ENCODE peak calls at places on chromosomes 13 and 19, in six cellular contexts. T is mesenchymal stem cell, B is IMR-90, Y is neuronal stem cell, I is H1, O is H9. M is an unnamed sample.

GRCh38 chr19:47625650-47626049 is 16.7 kb downstream of the BICRA start:
- DNase-seq in T (no peak), B (no peak), Y (no peak), I (no peak), O (no peak), M (no peak)

GRCh38 chr19:6233827-6234511 is 45.8 kb downstream of the MLLT1 start:
- DNase-seq in T (no peak), B (no peak), Y (no peak), I (no peak), O (no peak), M (no peak)

GRCh38 chr13:32426191-32426980 is 1.5 kb downstream of the N4BP2L1 start:
- DNase-seq in T (peak), B (no peak), Y (no peak), I (no peak), O (no peak), M (no peak)

GRCh38 chr13:39603424-39603947 is 493 bp upstream of the LHFPL6 start:
- DNase-seq in T (peak), B (peak), Y (no peak), I (peak), O (peak), M (peak)

GRCh38 chr13:48159436-48160225 is 64.7 kb upstream of the MED4 start:
- DNase-seq in T (peak), B (no peak), Y (no peak), I (no peak), O (no peak), M (no peak)

GRCh38 chr19:2837430-2837829 is 3.8 kb upstream of the ZNF555 start:
- DNase-seq in T (no peak), B (no peak), Y (no peak), I (no peak), O (no peak), M (no peak)

GRCh38 chr19:14611051-14611450 is 28.2 kb downstream of the CLEC17A start:
- DNase-seq in T (no peak), B (no peak), Y (no peak), I (no peak), O (no peak), M (no peak)

GRCh38 chr19:50676625-50677197 is 27.5 kb downstream of the C19orf81 start:
- DNase-seq in T (no peak), B (no peak), Y (no peak), I (no peak), O (no peak), M (no peak)

GRCh38 chr13:29594710-29595379 is 643 bp downstream of the SLC7A1 start:
- DNase-seq in T (peak), B (peak), Y (peak), I (no peak), O (no peak), M (peak)

GRCh38 chr19:24101459-24102122 is 14.6 kb downstream of the ZNF254 start:
- DNase-seq in T (no peak), B (no peak), Y (no peak), I (no peak), O (no peak), M (peak)

GRCh38 chr19:12790628-12791344 is 500 bp upstream of the JUNB start:
- DNase-seq in T (peak), B (no peak), Y (no peak), I (no peak), O (no peak), M (peak)

GRCh38 chr13:94479559-94480095 is at the start of gene DCT:
- DNase-seq in T (no peak), B (no peak), Y (peak), I (no peak), O (no peak), M (no peak)

GRCh38 chr19:45098521-45099464 is 5.8 kb downstream of the PPP1R37 start:
- DNase-seq in T (no peak), B (peak), Y (no peak), I (no peak), O (no peak), M (no peak)

DNA sequence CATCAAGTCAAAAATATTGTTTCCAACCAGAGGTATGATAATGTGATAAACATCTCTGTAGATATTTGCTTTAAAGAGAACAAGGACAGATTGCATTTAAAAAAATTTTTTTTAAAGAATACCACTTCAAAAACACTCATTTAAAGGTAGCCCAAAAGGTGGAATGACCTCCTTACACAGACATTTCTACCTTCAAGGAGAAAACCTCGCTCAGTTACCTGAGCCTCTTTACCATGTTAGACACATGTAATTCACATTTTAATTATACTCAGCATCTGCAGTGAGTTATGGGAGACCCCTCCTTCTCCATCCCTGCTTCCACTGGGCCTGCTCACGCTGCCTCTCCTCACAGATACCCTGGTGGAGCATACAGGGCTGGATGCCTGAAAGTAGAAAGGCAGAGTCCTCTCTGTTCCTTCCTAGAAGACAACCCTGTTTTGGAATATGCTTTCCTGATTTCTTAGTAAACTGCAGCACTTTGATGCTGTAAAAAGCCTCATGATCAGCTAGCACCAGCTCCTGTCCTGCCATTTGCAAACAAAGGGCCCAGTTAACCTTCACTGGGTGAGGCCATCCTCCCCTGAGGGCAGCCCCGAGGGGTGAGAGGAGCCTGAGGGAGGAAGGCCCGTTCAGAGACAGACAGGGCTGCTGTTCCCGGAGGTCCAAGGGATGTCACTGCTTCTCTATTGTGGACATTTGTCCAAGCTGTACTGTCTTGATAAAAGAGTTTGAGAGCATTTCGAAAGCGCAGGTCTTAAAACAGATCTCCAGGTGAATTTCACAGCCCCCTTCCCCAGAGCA is 117.8 kb downstream of the IRS2 start:
- DNase-seq in T (no peak), B (no peak), Y (no peak), I (no peak), O (no peak), M (peak)
- H3K18ac ChIP-seq in T (peak), B (no peak), Y (peak), I (peak), O (no peak), M (no peak)

DNA sequence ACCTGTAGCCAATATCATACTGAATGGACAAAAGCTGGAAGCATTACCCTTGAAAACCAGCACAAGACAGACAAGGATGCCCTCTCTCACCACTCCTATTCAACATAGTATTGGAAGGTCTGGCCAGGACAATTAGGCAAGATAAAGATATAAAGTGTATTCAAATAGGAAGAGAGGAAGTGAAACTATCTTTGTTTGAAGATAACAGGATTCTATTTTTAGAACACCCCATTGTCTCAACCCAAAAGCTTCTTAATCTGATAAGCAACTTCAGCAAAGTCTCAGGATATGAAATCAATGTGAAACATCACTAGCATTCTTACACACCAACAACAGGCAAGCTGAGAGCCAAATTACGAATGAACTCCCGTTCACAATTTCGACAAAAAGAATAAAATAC is 17.8 kb upstream of the CCNA1 start:
- DNase-seq in T (no peak), B (no peak), Y (no peak), I (no peak), O (no peak), M (no peak)
- H3K14ac ChIP-seq in T (no peak), B (no peak), Y (no peak), I (no peak), O (no peak), M (no peak)

GRCh38 chr19:18590273-18591272 is 2.0 kb downstream of the REX1BD start:
- DNase-seq in T (peak), B (peak), Y (peak), I (peak), O (peak), M (peak)

GRCh38 chr19:18589380-18590272 is 1.0 kb downstream of the REX1BD start:
- DNase-seq in T (peak), B (peak), Y (peak), I (peak), O (peak), M (peak)

GRCh38 chr19:18587962-18588610 is 512 bp upstream of the REX1BD start:
- DNase-seq in T (no peak), B (no peak), Y (no peak), I (no peak), O (peak), M (no peak)

GRCh38 chr19:18587561-18587960 is 1.0 kb upstream of the REX1BD start:
- DNase-seq in T (no peak), B (no peak), Y (no peak), I (no peak), O (no peak), M (no peak)

GRCh38 chr19:18588611-18589379 is at the start of gene REX1BD:
- DNase-seq in T (peak), B (peak), Y (peak), I (peak), O (peak), M (peak)
- H3K23ac ChIP-seq in T (no peak), B (peak), Y (peak), I (no peak), O (no peak), M (no peak)

DNA sequence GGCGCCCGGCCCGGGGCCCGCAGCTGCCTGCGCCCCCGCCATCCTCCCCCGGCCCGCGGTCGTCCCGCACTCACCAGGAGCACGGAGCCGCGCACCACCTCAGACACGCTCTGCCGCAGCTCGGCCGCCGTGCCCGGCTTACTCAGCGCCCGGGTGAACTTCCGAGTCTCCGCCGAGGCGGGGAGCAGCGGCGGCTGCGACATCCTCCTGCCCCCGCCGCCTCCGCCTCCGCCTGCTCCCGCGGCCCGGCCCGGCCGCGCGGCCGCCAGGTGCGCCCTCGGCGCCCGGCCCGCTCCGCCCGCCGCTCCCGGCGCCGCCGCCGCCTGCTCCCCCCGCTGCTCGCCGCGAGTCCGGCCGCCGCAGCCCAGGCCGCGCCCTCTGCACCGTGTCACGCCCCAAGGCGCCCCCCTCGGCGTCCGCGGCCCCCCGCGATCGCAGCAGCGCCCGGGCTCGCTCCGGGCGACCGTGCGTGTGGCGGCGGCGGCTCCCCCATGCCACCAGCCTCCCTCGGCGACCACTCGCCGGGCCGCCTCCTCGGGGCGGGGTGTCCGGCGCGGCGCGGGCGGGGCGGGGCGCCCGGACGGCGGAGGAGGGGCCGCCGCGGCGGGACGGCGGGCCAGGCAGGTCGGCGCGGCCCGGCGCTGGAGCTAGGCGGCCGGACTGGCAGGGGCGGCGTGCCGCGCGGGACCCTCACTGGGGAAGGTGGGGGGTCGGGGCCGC is 108.4 kb upstream of the DOCK9 start:
- DNase-seq in T (peak), B (peak), Y (peak), I (peak), O (peak), M (peak)
- H3K18ac ChIP-seq in T (peak), B (no peak), Y (peak), I (no peak), O (no peak), M (peak)

DNA sequence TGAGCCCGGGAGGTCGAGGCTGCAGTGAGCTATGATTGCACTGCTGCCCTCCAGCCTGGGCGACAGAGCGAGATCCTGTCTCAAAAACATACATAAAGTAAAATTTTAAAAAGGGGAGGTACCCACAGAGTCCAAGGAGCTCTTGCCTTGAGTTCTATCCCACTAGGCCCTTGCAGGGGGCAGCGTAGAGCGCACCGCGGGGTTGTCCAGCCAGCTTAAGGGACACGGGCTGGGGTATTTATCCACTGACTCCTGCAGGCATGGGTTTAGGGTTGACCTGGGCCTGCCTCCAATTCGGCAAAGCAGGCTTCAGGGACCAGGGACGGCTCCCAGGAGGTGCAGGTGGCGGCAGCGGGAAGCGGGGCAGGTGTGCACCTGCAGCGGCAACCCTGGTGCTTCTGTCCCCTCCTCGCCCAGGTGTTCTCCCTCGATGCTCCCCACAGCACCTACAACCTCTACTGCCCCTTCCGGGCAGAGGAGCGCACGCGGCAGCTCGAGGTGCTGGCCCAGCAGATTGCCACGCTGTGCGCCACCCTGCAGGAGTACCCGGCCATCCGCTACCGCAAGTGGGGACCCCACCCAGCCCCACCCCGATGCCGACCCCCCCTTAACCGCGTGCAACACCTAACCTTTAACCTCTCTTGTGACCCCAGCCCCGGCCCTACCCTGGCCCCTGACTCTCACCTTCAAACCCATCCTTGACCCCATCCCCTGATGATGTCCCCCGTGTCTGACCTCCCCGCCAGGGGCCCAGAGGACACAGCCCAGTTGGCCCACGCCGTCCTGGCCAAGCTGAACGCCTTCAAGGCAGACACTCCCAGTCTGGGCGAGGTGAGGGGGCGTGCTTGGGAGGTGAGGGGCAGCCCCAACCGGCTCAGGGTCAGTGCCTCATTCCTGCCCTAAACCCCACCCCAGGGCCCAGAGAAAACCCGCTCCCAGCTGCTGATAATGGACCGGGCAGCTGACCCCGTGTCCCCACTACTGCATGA is 4.7 kb downstream of the STXBP2 start:
- DNase-seq in T (no peak), B (no peak), Y (no peak), I (peak), O (peak), M (no peak)
- H3K14ac ChIP-seq in T (no peak), B (no peak), Y (peak), I (no peak), O (no peak), M (no peak)

DNA sequence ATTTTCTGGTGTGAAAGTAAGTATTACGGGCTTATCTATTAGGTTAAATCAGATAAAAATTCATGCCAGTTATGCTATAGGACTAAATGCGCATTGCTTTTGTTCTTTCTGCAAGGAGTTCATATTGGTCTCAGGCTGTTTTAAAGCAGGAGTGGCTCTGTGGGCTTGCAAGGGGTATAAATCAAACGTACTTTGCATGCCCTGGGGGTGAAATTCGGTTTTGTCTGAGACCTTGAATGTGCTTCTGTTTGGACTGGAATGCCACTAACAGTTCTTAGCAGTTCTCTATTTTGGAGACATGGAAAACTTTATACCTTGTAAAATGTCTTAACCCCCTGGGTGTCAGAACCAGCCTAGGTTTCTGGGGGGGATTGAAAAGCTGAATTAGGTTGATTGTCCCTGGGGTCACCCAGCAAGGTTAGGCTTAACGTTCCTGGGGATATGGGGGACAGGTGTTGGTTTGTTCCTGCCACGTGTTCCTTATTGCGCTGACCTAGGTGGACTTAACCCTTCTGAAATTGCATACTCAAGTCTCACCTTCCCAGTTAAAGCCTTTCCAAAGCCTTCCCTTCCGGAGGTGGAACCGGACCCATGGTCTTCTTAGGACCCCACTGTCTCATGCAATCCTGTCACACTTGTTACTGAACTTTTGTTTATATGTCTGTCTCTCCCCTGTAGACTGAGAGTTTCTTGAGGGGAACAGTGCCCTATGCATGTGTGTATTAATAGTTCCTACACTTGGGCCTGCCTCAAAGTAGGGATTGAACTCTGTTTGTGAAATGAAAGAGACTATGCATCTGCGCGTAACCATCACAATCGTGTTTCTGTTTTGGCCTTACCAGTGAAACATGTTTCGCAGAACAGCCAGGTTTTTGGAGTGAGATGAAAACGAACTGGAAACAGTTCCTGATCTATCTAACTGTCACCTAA is 182.3 kb downstream of the LMO7 start:
- DNase-seq in T (no peak), B (no peak), Y (no peak), I (no peak), O (no peak), M (no peak)
- H3K23ac ChIP-seq in T (no peak), B (no peak), Y (no peak), I (no peak), O (no peak), M (no peak)